ENCODE peak calls at places on chromosomes 16 and 17, in nine cellular contexts. One of them, this sample, is unnamed.

GRCh38 chr16:79362312-79362970 is 238.1 kb downstream of the MAF start:
- DNase-seq in suprapubic skin: no peak
- DNase-seq in neural progenitor cell: no peak
- DNase-seq in Calu3: no peak
- DNase-seq in mesothelial cell of epicardium: no peak
- DNase-seq in A549: no peak
- DNase-seq in GM12865: no peak
- DNase-seq in uterus: no peak
- DNase-seq in psoas muscle: no peak
- DNase-seq in this sample: no peak

GRCh38 chr17:47225436-47225858 is 16.3 kb downstream of the MYL4 start:
- DNase-seq in A549: peak
- DNase-seq in GM12865: no peak
- DNase-seq in mesothelial cell of epicardium: no peak
- DNase-seq in Calu3: peak
- DNase-seq in psoas muscle: no peak
- DNase-seq in uterus: peak
- DNase-seq in suprapubic skin: peak
- DNase-seq in neural progenitor cell: no peak
- DNase-seq in this sample: no peak

GRCh38 chr16:12090162-12090552 is 113.6 kb downstream of the SNX29 start:
- DNase-seq in mesothelial cell of epicardium: no peak
- DNase-seq in A549: no peak
- DNase-seq in psoas muscle: no peak
- DNase-seq in Calu3: no peak
- DNase-seq in GM12865: no peak
- DNase-seq in neural progenitor cell: peak
- DNase-seq in suprapubic skin: peak
- DNase-seq in uterus: no peak
- DNase-seq in this sample: no peak

GRCh38 chr17:82076785-82077591 is 11.4 kb upstream of the DUS1L start:
- DNase-seq in mesothelial cell of epicardium: no peak
- DNase-seq in A549: no peak
- DNase-seq in uterus: no peak
- DNase-seq in psoas muscle: no peak
- DNase-seq in neural progenitor cell: peak
- DNase-seq in Calu3: no peak
- DNase-seq in GM12865: no peak
- DNase-seq in suprapubic skin: no peak
- DNase-seq in this sample: no peak

GRCh38 chr17:42203354-42203753 is 9.1 kb upstream of the GHDC start:
- DNase-seq in neural progenitor cell: no peak
- DNase-seq in uterus: no peak
- DNase-seq in Calu3: no peak
- DNase-seq in suprapubic skin: no peak
- DNase-seq in GM12865: no peak
- DNase-seq in mesothelial cell of epicardium: no peak
- DNase-seq in psoas muscle: no peak
- DNase-seq in A549: no peak
- DNase-seq in this sample: no peak

GRCh38 chr17:2814049-2814448 is 17.8 kb downstream of the RAP1GAP2 start:
- DNase-seq in neural progenitor cell: no peak
- DNase-seq in A549: no peak
- DNase-seq in Calu3: no peak
- DNase-seq in mesothelial cell of epicardium: no peak
- DNase-seq in psoas muscle: no peak
- DNase-seq in uterus: no peak
- DNase-seq in suprapubic skin: no peak
- DNase-seq in GM12865: peak
- DNase-seq in this sample: no peak

GRCh38 chr16:80114699-80115098 is 426.1 kb upstream of the DYNLRB2 start:
- DNase-seq in A549: no peak
- DNase-seq in mesothelial cell of epicardium: no peak
- DNase-seq in Calu3: no peak
- DNase-seq in psoas muscle: no peak
- DNase-seq in neural progenitor cell: no peak
- DNase-seq in GM12865: peak
- DNase-seq in uterus: no peak
- DNase-seq in suprapubic skin: no peak
- DNase-seq in this sample: no peak

GRCh38 chr16:80366023-80366422 is 174.8 kb upstream of the DYNLRB2 start:
- DNase-seq in suprapubic skin: no peak
- DNase-seq in A549: no peak
- DNase-seq in neural progenitor cell: no peak
- DNase-seq in uterus: no peak
- DNase-seq in GM12865: no peak
- DNase-seq in mesothelial cell of epicardium: no peak
- DNase-seq in psoas muscle: no peak
- DNase-seq in Calu3: no peak
- DNase-seq in this sample: no peak

GRCh38 chr17:27670791-27671590 is 40.0 kb downstream of the LGALS9 start:
- DNase-seq in psoas muscle: no peak
- DNase-seq in GM12865: no peak
- DNase-seq in A549: no peak
- DNase-seq in mesothelial cell of epicardium: no peak
- DNase-seq in Calu3: no peak
- DNase-seq in suprapubic skin: no peak
- DNase-seq in neural progenitor cell: no peak
- DNase-seq in uterus: no peak
- DNase-seq in this sample: no peak
- TF ChIP-seq CTCF in psoas muscle: no peak
- TF ChIP-seq CTCF in GM12865: no peak
- TF ChIP-seq CTCF in A549: no peak
- TF ChIP-seq CTCF in mesothelial cell of epicardium: no peak
- TF ChIP-seq CTCF in Calu3: no peak
- TF ChIP-seq CTCF in suprapubic skin: no peak
- TF ChIP-seq CTCF in neural progenitor cell: peak
- TF ChIP-seq CTCF in uterus: no peak
- TF ChIP-seq CTCF in this sample: no peak

GRCh38 chr16:67699265-67699664 is 19.9 kb downstream of the GFOD2 start:
- DNase-seq in neural progenitor cell: no peak
- DNase-seq in psoas muscle: no peak
- DNase-seq in GM12865: no peak
- DNase-seq in Calu3: no peak
- DNase-seq in A549: no peak
- DNase-seq in mesothelial cell of epicardium: no peak
- DNase-seq in suprapubic skin: no peak
- DNase-seq in uterus: no peak
- DNase-seq in this sample: no peak
- TF ChIP-seq CTCF in neural progenitor cell: no peak
- TF ChIP-seq CTCF in psoas muscle: no peak
- TF ChIP-seq CTCF in GM12865: no peak
- TF ChIP-seq CTCF in Calu3: no peak
- TF ChIP-seq CTCF in A549: no peak
- TF ChIP-seq CTCF in mesothelial cell of epicardium: no peak
- TF ChIP-seq CTCF in suprapubic skin: no peak
- TF ChIP-seq CTCF in uterus: no peak
- TF ChIP-seq CTCF in this sample: no peak

GRCh38 chr17:7282752-7283321 is 1.3 kb downstream of the SLC2A4 start:
- DNase-seq in suprapubic skin: no peak
- DNase-seq in Calu3: no peak
- DNase-seq in A549: no peak
- DNase-seq in GM12865: no peak
- DNase-seq in uterus: no peak
- DNase-seq in mesothelial cell of epicardium: no peak
- DNase-seq in psoas muscle: no peak
- DNase-seq in neural progenitor cell: no peak
- DNase-seq in this sample: no peak
- TF ChIP-seq CTCF in suprapubic skin: no peak
- TF ChIP-seq CTCF in Calu3: no peak
- TF ChIP-seq CTCF in A549: no peak
- TF ChIP-seq CTCF in GM12865: no peak
- TF ChIP-seq CTCF in uterus: no peak
- TF ChIP-seq CTCF in mesothelial cell of epicardium: no peak
- TF ChIP-seq CTCF in psoas muscle: no peak
- TF ChIP-seq CTCF in neural progenitor cell: no peak
- TF ChIP-seq CTCF in this sample: no peak

DNA sequence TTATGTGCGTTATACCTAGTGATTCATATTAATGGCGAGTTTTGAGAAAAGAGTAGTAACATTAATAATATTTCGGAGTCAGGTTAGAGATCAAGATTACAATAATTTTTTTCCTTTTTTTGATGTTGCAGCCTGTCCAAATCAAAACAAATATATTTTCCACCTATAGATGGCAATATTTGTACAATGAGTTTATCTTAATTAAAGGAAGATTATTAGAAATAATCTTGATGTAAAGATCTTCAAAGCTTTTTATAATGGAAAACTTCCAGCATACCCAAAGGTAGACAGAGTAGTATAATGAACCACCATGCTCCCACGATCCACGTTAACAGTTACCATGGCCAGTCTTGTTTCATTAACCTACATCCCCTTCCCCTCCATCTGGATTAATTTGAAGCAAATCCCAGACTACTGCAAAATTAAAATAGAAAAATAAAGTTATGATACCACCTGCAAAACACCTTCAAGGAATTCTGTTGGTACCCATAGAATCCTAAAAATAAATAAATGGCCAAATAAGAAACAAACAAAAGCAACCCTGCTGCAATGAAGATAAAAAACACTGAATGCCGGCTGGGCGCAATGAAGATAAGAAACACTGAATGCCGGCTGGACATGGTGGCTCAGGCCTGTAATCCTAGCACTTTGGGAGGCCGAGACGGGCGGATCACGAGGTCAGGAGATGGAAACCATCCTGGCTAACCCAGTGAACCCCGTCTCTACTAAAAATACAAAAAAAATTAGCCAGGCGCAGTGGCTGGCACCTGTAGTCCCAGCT is 46.5 kb upstream of the GINS3 start:
- DNase-seq in neural progenitor cell: no peak
- DNase-seq in suprapubic skin: no peak
- DNase-seq in A549: no peak
- DNase-seq in psoas muscle: no peak
- DNase-seq in Calu3: no peak
- DNase-seq in uterus: no peak
- DNase-seq in GM12865: no peak
- DNase-seq in mesothelial cell of epicardium: no peak
- DNase-seq in this sample: no peak
- TF ChIP-seq CTCF in neural progenitor cell: peak
- TF ChIP-seq CTCF in suprapubic skin: no peak
- TF ChIP-seq CTCF in A549: peak
- TF ChIP-seq CTCF in psoas muscle: no peak
- TF ChIP-seq CTCF in Calu3: peak
- TF ChIP-seq CTCF in uterus: no peak
- TF ChIP-seq CTCF in GM12865: peak
- TF ChIP-seq CTCF in mesothelial cell of epicardium: peak
- TF ChIP-seq CTCF in this sample: peak

GRCh38 chr17:68576811-68577551 is 24.2 kb downstream of the FAM20A start:
- DNase-seq in Calu3: no peak
- DNase-seq in A549: no peak
- DNase-seq in mesothelial cell of epicardium: no peak
- DNase-seq in suprapubic skin: no peak
- DNase-seq in GM12865: no peak
- DNase-seq in uterus: peak
- DNase-seq in psoas muscle: peak
- DNase-seq in neural progenitor cell: no peak
- DNase-seq in this sample: no peak
- TF ChIP-seq CTCF in Calu3: no peak
- TF ChIP-seq CTCF in A549: no peak
- TF ChIP-seq CTCF in mesothelial cell of epicardium: no peak
- TF ChIP-seq CTCF in suprapubic skin: no peak
- TF ChIP-seq CTCF in GM12865: no peak
- TF ChIP-seq CTCF in uterus: no peak
- TF ChIP-seq CTCF in psoas muscle: no peak
- TF ChIP-seq CTCF in neural progenitor cell: peak
- TF ChIP-seq CTCF in this sample: no peak

GRCh38 chr17:40219073-40219860 is at the start of gene WIPF2:
- DNase-seq in neural progenitor cell: peak
- DNase-seq in mesothelial cell of epicardium: peak
- DNase-seq in suprapubic skin: peak
- DNase-seq in GM12865: peak
- DNase-seq in uterus: peak
- DNase-seq in psoas muscle: peak
- DNase-seq in A549: peak
- DNase-seq in Calu3: peak
- DNase-seq in this sample: peak
- TF ChIP-seq CTCF in neural progenitor cell: peak
- TF ChIP-seq CTCF in mesothelial cell of epicardium: peak
- TF ChIP-seq CTCF in suprapubic skin: peak
- TF ChIP-seq CTCF in GM12865: peak
- TF ChIP-seq CTCF in uterus: peak
- TF ChIP-seq CTCF in psoas muscle: peak
- TF ChIP-seq CTCF in A549: peak
- TF ChIP-seq CTCF in Calu3: no peak
- TF ChIP-seq CTCF in this sample: peak